ENCODE peak calls at places on chromosome 1, in four cellular contexts. H, G, U and M are unnamed samples.
A peak's percentile ranks its signal among the peaks of the same experiment; 100 is the strongest.

GRCh38 chr1:77680173-77680572 is 2.3 kb downstream of the ZZZ3 start:
- DNase-seq in H (no peak), G (no peak), U (no peak), M (no peak)

GRCh38 chr1:938088-938683 is 14.5 kb downstream of the SAMD11 start:
- DNase-seq in U (peak; percentile 81), G (no peak), H (peak; percentile 44), M (peak; percentile 70)

GRCh38 chr1:41362749-41363631 is 1.8 kb downstream of the FOXO6 start:
- DNase-seq in G (peak; percentile 64), H (no peak), U (no peak), M (no peak)

GRCh38 chr1:8283058-8283884 is 34.6 kb upstream of the SLC45A1 start:
- DNase-seq in H (no peak), U (no peak), G (no peak), M (no peak)

GRCh38 chr1:185860316-185860715 is 126.1 kb downstream of the HMCN1 start:
- DNase-seq in U (no peak), H (no peak), G (no peak), M (no peak)

GRCh38 chr1:197103295-197103694 is 36.2 kb upstream of the F13B start:
- DNase-seq in U (no peak), H (no peak), G (no peak), M (no peak)

GRCh38 chr1:92201973-92202372 is 15.7 kb upstream of the C1orf146 start:
- DNase-seq in U (no peak), H (no peak), G (no peak), M (no peak)

GRCh38 chr1:156410740-156411139 is 41.7 kb downstream of the RHBG start:
- DNase-seq in G (no peak), U (no peak), H (no peak), M (no peak)

GRCh38 chr1:196259291-196259690 is 348.9 kb downstream of the KCNT2 start:
- DNase-seq in H (no peak), U (no peak), G (no peak), M (no peak)

GRCh38 chr1:63951076-63951946 is 177.5 kb downstream of the ROR1 start:
- DNase-seq in U (no peak), H (no peak), G (no peak), M (no peak)

GRCh38 chr1:16145030-16145987 is 10.6 kb downstream of the EPHA2 start:
- DNase-seq in G (peak; percentile 89), U (peak; percentile 96), H (peak; percentile 88), M (peak; percentile 87)

GRCh38 chr1:94679336-94680007 is 137.9 kb upstream of the F3 start:
- DNase-seq in U (no peak), G (no peak), H (no peak), M (no peak)

GRCh38 chr1:207389728-207390464 is 64.2 kb upstream of the CR2 start:
- DNase-seq in U (no peak), G (no peak), H (no peak), M (no peak)

GRCh38 chr1:9453375-9454093 is 85.7 kb upstream of the SLC25A33 start:
- DNase-seq in U (no peak), H (no peak), G (no peak), M (no peak)

GRCh38 chr1:100461222-100461621 is 76.7 kb upstream of the GPR88 start:
- DNase-seq in H (no peak), G (no peak), U (no peak), M (no peak)

GRCh38 chr1:15833069-15833679 is 14.3 kb upstream of the SPEN start:
- DNase-seq in G (peak; percentile 86), H (peak; percentile 81), U (no peak), M (peak; percentile 79)

GRCh38 chr1:2073382-2074230 is 23.4 kb downstream of the PRKCZ start:
- DNase-seq in U (peak; percentile 81), H (no peak), G (no peak), M (no peak)

GRCh38 chr1:22365331-22366295 is 86.0 kb upstream of the ZBTB40 start:
- DNase-seq in G (no peak), H (no peak), U (no peak), M (no peak)

GRCh38 chr1:21818661-21819060 is 6.6 kb downstream of the LDLRAD2 start:
- DNase-seq in U (no peak), H (no peak), G (peak; percentile 76), M (no peak)

GRCh38 chr1:193108471-193108870 is 3.3 kb upstream of the GLRX2 start:
- DNase-seq in G (no peak), U (no peak), H (peak; percentile 46), M (no peak)

GRCh38 chr1:23651069-23651808 is 40.4 kb upstream of the RPL11 start:
- DNase-seq in G (peak; percentile 20), U (no peak), H (no peak), M (peak; percentile 45)

GRCh38 chr1:16724718-16725438 is 15.4 kb upstream of the RNU1-4 start:
- DNase-seq in U (peak; percentile 84), G (peak; percentile 82), H (peak; percentile 28), M (peak; percentile 28)

GRCh38 chr1:67726224-67726623 is 41.2 kb downstream of the GADD45A start:
- DNase-seq in H (no peak), G (no peak), U (no peak), M (no peak)

GRCh38 chr1:91406773-91407389 is 2.2 kb upstream of the HFM1 start:
- DNase-seq in G (no peak), U (no peak), H (no peak), M (no peak)

GRCh38 chr1:180486092-180486491 is 16.3 kb downstream of the ACBD6 start:
- DNase-seq in U (no peak), G (no peak), H (no peak), M (no peak)

GRCh38 chr1:110440877-110441276 is 10.1 kb upstream of the PROK1 start:
- DNase-seq in U (no peak), H (no peak), G (no peak), M (peak; percentile 20)

GRCh38 chr1:51301844-51302162 is 28.6 kb downstream of the TTC39A start:
- DNase-seq in H (no peak), U (no peak), G (no peak), M (no peak)

GRCh38 chr1:61301824-61302652 is 219.7 kb downstream of the NFIA start:
- DNase-seq in U (no peak), H (no peak), G (no peak), M (no peak)

GRCh38 chr1:33455537-33456301 is 16.7 kb upstream of the ZSCAN20 start:
- DNase-seq in H (peak; percentile 58), U (no peak), G (no peak), M (no peak)

DNA sequence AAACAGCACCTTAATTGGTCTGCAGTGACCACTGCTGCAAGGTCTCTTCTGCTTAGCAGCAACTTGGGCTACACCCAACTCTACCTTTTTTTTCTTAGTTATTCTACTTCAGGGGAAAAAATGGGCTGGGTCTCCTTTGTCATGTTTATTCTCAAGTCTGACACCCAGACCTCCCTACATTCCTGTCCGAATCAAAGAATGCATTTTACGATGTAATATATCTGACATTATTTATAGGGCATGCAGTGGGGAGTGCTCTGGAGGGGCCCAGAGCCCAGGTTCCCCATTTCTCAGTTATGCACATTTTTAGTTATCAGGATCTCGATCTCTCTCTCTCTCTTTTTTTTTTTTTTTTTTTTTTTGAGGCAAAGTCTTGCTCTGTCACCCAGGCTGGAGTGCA is 50.5 kb downstream of the OPTC start:
- DNase-seq in H (no peak), U (no peak), G (no peak), M (no peak)
- H3K27ac ChIP-seq in H (no peak overlapping the region), U (no peak overlapping the region), G (no peak overlapping the region), M (no peak overlapping the region)

GRCh38 chr1:241063281-241063680 is 293.7 kb downstream of the RGS7 start:
- DNase-seq in G (no peak), U (no peak), H (no peak), M (no peak)
- TF ChIP-seq POLR2AphosphoS5 in G (no peak), U (no peak), H (no peak), M (no peak)

GRCh38 chr1:173476664-173477285 is 360 bp upstream of the PRDX6 start:
- DNase-seq in G (peak; percentile 97), U (peak; percentile 97), H (peak; percentile 96), M (peak; percentile 86)
- TF ChIP-seq POLR2A in G (no peak), U (peak; percentile 84), H (peak; percentile 68), M (no peak)

GRCh38 chr1:233412812-233413211 is 85.3 kb downstream of the MAP3K21 start:
- DNase-seq in U (no peak), G (no peak), H (no peak), M (no peak)
- H3K27ac ChIP-seq in U (no peak overlapping the region), G (no peak overlapping the region), H (no peak overlapping the region), M (no peak overlapping the region)

GRCh38 chr1:119778359-119778758 is 9.7 kb upstream of the HMGCS2 start:
- DNase-seq in U (no peak), G (no peak), H (no peak), M (no peak)
- TF ChIP-seq POLR2AphosphoS5 in U (no peak), G (no peak), H (no peak), M (no peak)

GRCh38 chr1:222465211-222466041 is 82.5 kb downstream of the HHIPL2 start:
- DNase-seq in H (peak; percentile 75), U (peak; percentile 98), G (peak; percentile 97), M (peak; percentile 76)
- TF ChIP-seq POLR2A in H (no peak), U (peak; percentile 41), G (no peak), M (no peak)

GRCh38 chr1:85581802-85582686 is 1.5 kb downstream of the CCN1 start:
- DNase-seq in U (no peak), H (peak; percentile 80), G (no peak), M (peak; percentile 70)
- H3K27ac ChIP-seq in U (peak overlapping the region; percentile 97), H (peak overlapping the region; percentile 98), G (peak overlapping the region; percentile 20), M (peak overlapping the region; percentile 99)

GRCh38 chr1:237613984-237614383 is 276.7 kb downstream of the ZP4 start:
- DNase-seq in G (no peak), H (no peak), U (no peak), M (no peak)
- TF ChIP-seq POLR2AphosphoS5 in G (no peak), H (no peak), U (no peak), M (no peak)

GRCh38 chr1:201171063-201172036 is 17.1 kb upstream of the TMEM9 start:
- DNase-seq in G (peak; percentile 83), H (no peak), U (peak; percentile 91), M (no peak)

GRCh38 chr1:201169203-201169602 is 14.9 kb upstream of the TMEM9 start:
- DNase-seq in G (no peak), H (no peak), U (no peak), M (no peak)

GRCh38 chr1:201172336-201172735 is 18.1 kb upstream of the TMEM9 start:
- DNase-seq in U (no peak), G (peak; percentile 20), H (no peak), M (no peak)

GRCh38 chr1:201169971-201170532 is 15.8 kb upstream of the TMEM9 start:
- DNase-seq in G (no peak), U (no peak), H (no peak), M (no peak)

DNA sequence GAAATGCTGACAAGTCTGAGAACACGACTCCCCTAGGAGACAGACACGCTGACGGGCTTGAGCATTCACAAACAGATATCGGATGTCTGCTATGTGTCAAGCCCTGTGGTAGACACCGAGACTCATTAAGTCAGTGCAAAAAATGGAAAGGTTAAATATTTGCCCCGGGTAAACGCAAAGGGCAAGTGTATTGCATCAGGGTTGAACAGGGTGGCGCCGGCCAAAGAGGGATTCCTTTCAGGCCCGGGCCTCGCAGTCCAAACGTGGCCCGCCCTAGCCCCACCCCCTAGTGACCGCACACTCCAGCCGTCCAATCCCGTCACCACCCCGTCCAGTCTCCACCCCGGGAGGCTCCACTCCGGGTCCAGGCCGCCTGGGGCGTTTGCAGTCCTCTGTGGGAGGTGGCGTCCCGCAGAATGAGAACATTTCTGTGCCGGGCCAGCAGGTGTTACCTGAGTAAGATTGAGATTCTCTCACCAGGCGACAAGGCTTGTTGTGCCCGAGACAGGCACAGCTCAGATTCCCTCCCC is 16.3 kb upstream of the TMEM9 start:
- DNase-seq in G (peak; percentile 95), H (peak; percentile 95), U (peak; percentile 94), M (peak; percentile 97)
- TF ChIP-seq POLR2A in G (no peak), H (peak; percentile 78), U (peak; percentile 83), M (no peak)

GRCh38 chr1:26459148-26459547 is 13.1 kb upstream of the HMGN2 start:
- DNase-seq in G (no peak), H (no peak), U (no peak), M (no peak)
- H3K27ac ChIP-seq in G (no peak overlapping the region), H (no peak overlapping the region), U (no peak overlapping the region), M (no peak overlapping the region)